ENCODE peak calls at places on chromosomes 7 and 10, in five cellular contexts. E is spleen, S is H1, Q is breast epithelium, I is prostate gland. U is an unnamed sample.

GRCh38 chr10:62433181-62433692 is 59.1 kb downstream of the ZNF365 start:
- DNase-seq in E (no peak), S (no peak), Q (no peak), I (no peak), U (peak; percentile 69)

GRCh38 chr7:118104812-118105441 is 79.0 kb upstream of the LSM8 start:
- DNase-seq in E (no peak), S (no peak), Q (no peak), I (no peak), U (no peak)

GRCh38 chr7:2612445-2613112 is 19.2 kb upstream of the TTYH3 start:
- DNase-seq in E (no peak), S (peak; percentile 89), Q (no peak), I (no peak), U (no peak)

GRCh38 chr7:155219947-155220769 is 77.5 kb upstream of the INSIG1 start:
- DNase-seq in E (peak; percentile 73), S (no peak), Q (peak; percentile 45), I (no peak), U (no peak)

GRCh38 chr7:39616138-39616537 is 7.2 kb upstream of the RALA start:
- DNase-seq in E (no peak), S (no peak), Q (no peak), I (no peak), U (no peak)

GRCh38 chr10:4708123-4708759 is 117.8 kb upstream of the AKR1E2 start:
- DNase-seq in E (no peak), S (peak; percentile 83), Q (no peak), I (no peak), U (no peak)

GRCh38 chr7:65429642-65430343 is 56.1 kb downstream of the ZNF92 start:
- DNase-seq in E (no peak), S (no peak), Q (no peak), I (no peak), U (no peak)

GRCh38 chr10:72263613-72264241 is 10.0 kb upstream of the DDIT4 start:
- DNase-seq in E (no peak), S (no peak), Q (peak; percentile 69), I (peak; percentile 86), U (no peak)

GRCh38 chr7:40541336-40541735 is 406.5 kb downstream of the SUGCT start:
- DNase-seq in E (no peak), S (no peak), Q (no peak), I (no peak), U (no peak)

GRCh38 chr10:28367865-28368541 is 65.1 kb upstream of the MPP7 start:
- DNase-seq in E (peak; percentile 86), S (no peak), Q (no peak), I (no peak), U (no peak)

GRCh38 chr7:2814682-2815522 is 29.2 kb downstream of the GNA12 start:
- DNase-seq in E (no peak), S (no peak), Q (peak; percentile 43), I (no peak), U (no peak)

GRCh38 chr10:84432891-84433290 is 104.5 kb downstream of the CCSER2 start:
- DNase-seq in E (no peak), S (no peak), Q (no peak), I (no peak), U (no peak)

GRCh38 chr10:60426425-60426824 is 36.8 kb upstream of the ANK3 start:
- DNase-seq in E (no peak), S (no peak), Q (no peak), I (no peak), U (no peak)

DNA sequence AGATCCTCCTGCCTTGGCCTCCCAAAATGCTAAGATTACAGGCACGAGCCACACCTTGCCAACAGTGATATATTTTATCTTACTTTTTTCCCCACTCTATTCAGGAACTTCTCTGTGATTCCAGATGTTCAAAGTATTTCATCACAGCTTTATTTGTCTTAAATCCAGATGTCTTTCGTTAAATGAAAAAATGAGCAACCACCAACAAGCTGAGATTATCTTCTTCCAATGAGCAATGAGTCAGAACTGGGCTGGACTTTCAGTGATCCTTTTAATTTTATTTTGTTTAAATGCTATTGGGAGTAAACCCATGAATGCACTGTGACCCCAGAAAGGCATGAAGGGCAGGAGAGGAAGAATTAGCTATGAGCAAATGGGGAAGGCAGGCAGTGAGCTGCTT is 77.6 kb upstream of the IMMP2L start:
- DNase-seq in E (no peak), S (no peak), Q (no peak), I (no peak), U (no peak)
- TF ChIP-seq POLR2AphosphoS5 in E (no peak), S (no peak), Q (no peak), I (no peak), U (no peak)

DNA sequence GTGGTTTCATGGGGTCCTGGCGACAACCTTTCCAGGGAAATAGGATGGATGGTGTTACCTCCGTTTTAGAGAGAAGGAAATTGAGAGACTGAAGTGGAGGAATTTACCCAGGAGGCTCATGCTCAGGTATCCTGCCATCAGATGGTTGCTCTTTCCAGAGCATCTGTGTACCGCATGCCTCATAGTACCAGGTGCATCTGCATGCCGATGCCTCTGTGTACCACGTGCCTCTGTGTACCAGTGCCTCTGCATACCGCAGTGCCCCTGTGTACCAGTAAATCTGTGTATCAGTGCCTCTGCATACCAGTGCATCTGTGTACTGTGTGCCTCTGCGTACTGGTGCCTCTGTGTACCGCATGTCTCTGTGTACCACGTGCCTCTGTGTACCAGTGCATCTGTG is 3.2 kb downstream of the VWA2 start:
- DNase-seq in E (no peak), S (peak; percentile 35), Q (no peak), I (no peak), U (no peak)
- H3K27me3 ChIP-seq in E (peaks cover 25% of the 10 kb centered on the region), S (no peaks in the 10 kb centered on the region), Q (no peaks in the 10 kb centered on the region), I (no peaks in the 10 kb centered on the region), U (peaks cover 38% of the 10 kb centered on the region)

GRCh38 chr10:95478935-95479334 is 82.2 kb downstream of the SORBS1 start:
- DNase-seq in E (no peak), S (no peak), Q (no peak), I (no peak), U (no peak)
- TF ChIP-seq POLR2AphosphoS5 in E (no peak), S (no peak), Q (no peak), I (peak; percentile 30), U (no peak)

GRCh38 chr10:101323495-101323894 is 30.5 kb upstream of the BTRC start:
- DNase-seq in E (no peak), S (no peak), Q (no peak), I (no peak), U (no peak)

GRCh38 chr10:101319241-101319915 is 34.6 kb upstream of the BTRC start:
- DNase-seq in E (no peak), S (no peak), Q (no peak), I (no peak), U (no peak)

GRCh38 chr10:101322266-101323151 is 31.5 kb upstream of the BTRC start:
- DNase-seq in E (no peak), S (no peak), Q (no peak), I (no peak), U (no peak)

DNA sequence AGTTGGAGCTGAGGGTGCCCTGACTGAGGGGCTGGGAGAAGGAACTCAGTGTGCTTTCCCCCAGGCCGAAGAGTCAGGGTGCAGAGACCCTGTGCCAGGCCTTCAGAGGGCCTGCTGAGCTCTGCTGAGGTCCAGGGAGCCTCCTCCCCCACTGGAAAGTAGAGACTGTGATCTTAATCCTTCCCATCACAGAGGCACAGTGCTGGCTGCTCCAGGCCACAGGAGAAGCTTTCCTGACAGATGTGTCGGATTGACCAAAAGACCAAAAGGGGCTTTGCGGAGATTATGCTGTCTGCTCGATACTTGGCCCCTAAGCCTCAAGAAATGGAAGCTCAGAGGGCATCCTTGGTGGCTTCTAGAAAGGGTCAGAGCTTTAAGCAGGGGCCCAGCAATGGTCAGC is 32.9 kb upstream of the BTRC start:
- DNase-seq in E (no peak), S (no peak), Q (no peak), I (no peak), U (no peak)
- H3K27me3 ChIP-seq in E (no peaks in the 10 kb centered on the region), S (no peaks in the 10 kb centered on the region), Q (peaks cover 6% of the 10 kb centered on the region), I (no peaks in the 10 kb centered on the region), U (peaks cover 19% of the 10 kb centered on the region)

DNA sequence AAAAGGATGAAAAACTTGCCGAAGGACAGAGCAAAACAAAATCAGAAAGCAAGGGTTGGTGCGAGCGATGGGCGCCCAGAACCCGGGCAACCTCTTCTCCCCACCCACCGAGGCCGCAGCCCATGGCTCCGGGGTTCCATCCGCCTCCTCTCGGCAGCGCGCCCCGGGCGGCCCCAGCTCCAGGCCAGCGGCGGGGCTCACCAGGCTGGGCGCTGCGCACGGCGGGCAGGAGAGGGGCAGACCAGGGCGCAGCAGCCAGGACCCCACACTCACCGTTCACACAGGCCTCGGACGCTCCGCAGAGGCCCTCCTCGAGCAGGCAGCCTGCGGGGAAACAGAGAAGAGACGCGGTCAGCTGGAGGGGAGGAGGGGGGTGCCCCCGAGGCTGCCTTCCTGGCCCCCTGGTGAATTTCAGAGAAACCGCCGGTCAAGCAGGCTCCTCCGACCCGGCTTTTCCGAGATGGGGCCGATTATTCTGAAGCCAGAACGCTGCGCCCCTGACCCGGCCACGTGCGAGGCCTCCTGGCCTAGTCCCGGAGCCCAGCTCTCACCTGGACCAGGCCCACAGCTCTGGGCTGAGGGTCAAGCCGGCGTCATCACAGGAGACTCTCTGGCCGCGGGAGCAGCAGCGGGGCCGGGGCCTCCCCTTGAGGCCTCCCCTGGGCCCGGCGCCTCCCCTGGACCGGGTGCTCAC is 98.0 kb downstream of the PTPRN2 start:
- DNase-seq in E (peak; percentile 63), S (no peak), Q (no peak), I (no peak), U (no peak)
- TF ChIP-seq POLR2AphosphoS5 in E (no peak), S (no peak), Q (no peak), I (no peak), U (no peak)

GRCh38 chr10:104380336-104380735 is 26.7 kb downstream of the CFAP58 start:
- DNase-seq in E (no peak), S (no peak), Q (no peak), I (no peak), U (no peak)

GRCh38 chr10:104371753-104372152 is 18.1 kb downstream of the CFAP58 start:
- DNase-seq in E (no peak), S (no peak), Q (no peak), I (no peak), U (no peak)

GRCh38 chr10:104376784-104377300 is 23.2 kb downstream of the CFAP58 start:
- DNase-seq in E (no peak), S (no peak), Q (no peak), I (no peak), U (no peak)
- H3K27me3 ChIP-seq in E (no peaks in the 10 kb centered on the region), S (no peaks in the 10 kb centered on the region), Q (no peaks in the 10 kb centered on the region), I (no peaks in the 10 kb centered on the region), U (no peaks in the 10 kb centered on the region)

GRCh38 chr7:192035-192649 is at the start of gene FAM20C:
- DNase-seq in E (peak; percentile 90), S (no peak), Q (peak; percentile 74), I (peak; percentile 82), U (no peak)
- TF ChIP-seq POLR2AphosphoS5 in E (peak; percentile 83), S (no peak), Q (peak; percentile 40), I (peak; percentile 40), U (peak; percentile 40)

DNA sequence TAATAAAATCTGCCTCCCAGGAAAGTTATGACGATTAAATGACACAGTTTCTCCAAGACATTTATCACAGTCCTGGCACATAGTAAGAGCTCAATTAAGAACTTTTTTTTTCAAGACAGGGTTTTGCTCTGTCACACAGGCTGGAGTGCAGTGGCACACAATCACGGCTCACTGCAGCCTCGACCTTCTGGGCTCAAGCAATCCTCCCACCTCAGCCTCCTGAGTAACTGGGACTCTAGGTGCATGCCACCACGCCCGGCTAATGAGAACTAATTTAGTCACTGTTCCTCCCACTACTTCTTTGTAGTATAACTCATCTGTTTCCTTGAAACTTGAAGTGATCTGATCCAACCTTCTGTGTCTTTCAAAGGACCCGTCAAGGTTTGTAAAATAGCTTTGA is 42.2 kb upstream of the MXI1 start:
- DNase-seq in E (peak; percentile 9), S (peak; percentile 14), Q (no peak), I (no peak), U (no peak)
- H3K27me3 ChIP-seq in E (peaks cover 20% of the 10 kb centered on the region), S (peaks cover 50% of the 10 kb centered on the region), Q (peaks cover 8% of the 10 kb centered on the region), I (peaks cover 11% of the 10 kb centered on the region), U (peaks cover 22% of the 10 kb centered on the region)

GRCh38 chr7:35537067-35538023 is 157.6 kb downstream of the HERPUD2 start:
- DNase-seq in E (peak; percentile 93), S (peak; percentile 92), Q (peak; percentile 77), I (peak; percentile 54), U (peak; percentile 50)
- TF ChIP-seq POLR2AphosphoS5 in E (peak; percentile 63), S (no peak), Q (no peak), I (no peak), U (no peak)